ENCODE peak calls at places on chromosomes 1 and 21, in nine cellular contexts. S is adrenal gland; K is tibial nerve; Z is aorta; O is CD8-positive, alpha-beta T cell; U is mesendoderm; J is CD8-positive, alpha-beta memory T cell; H is mesenchymal stem cell; T is MM.1S. X is an unnamed sample.

GRCh38 chr1:179529482-179529881 is 46.3 kb downstream of the NPHS2 start:
- DNase-seq in Z (no peak), K (no peak), U (no peak), S (no peak), J (no peak), H (no peak), O (no peak), T (no peak), X (no peak)

GRCh38 chr21:35470522-35470921 is 421.4 kb upstream of the RUNX1 start:
- DNase-seq in K (no peak), O (no peak), T (no peak), S (no peak), Z (no peak), J (no peak), H (peak; percentile 41), U (peak; percentile 54), X (no peak)

GRCh38 chr1:40045182-40045581 is 4.7 kb downstream of the CAP1 start:
- DNase-seq in O (no peak), U (no peak), Z (no peak), J (no peak), T (no peak), H (no peak), K (no peak), S (no peak), X (no peak)

GRCh38 chr1:43454270-43455011 is 710 bp upstream of the HYI start:
- DNase-seq in H (peak; percentile 79), U (peak; percentile 96), O (peak; percentile 27), K (peak; percentile 43), S (peak; percentile 81), Z (peak; percentile 86), T (peak; percentile 94), J (peak; percentile 49), X (peak; percentile 75)

GRCh38 chr1:1400576-1401456 is 1.7 kb upstream of the CCNL2 start:
- DNase-seq in K (no peak), J (no peak), Z (no peak), T (no peak), U (no peak), H (peak; percentile 33), O (no peak), S (peak; percentile 56), X (peak; percentile 59)

GRCh38 chr21:43278359-43278758 is 109.6 kb downstream of the CRYAA start:
- DNase-seq in Z (no peak), K (no peak), H (no peak), O (no peak), S (no peak), J (no peak), U (no peak), T (no peak), X (peak; percentile 53)

GRCh38 chr1:11719313-11720032 is 16.5 kb upstream of the AGTRAP start:
- DNase-seq in Z (peak; percentile 95), K (peak; percentile 87), H (peak; percentile 56), U (peak; percentile 45), S (peak; percentile 84), T (peak; percentile 70), O (peak; percentile 85), J (peak; percentile 81), X (peak; percentile 90)

GRCh38 chr1:43229831-43230780 is 39.7 kb upstream of the TMEM125 start:
- DNase-seq in T (no peak), J (no peak), Z (no peak), K (no peak), H (peak; percentile 24), S (no peak), U (no peak), O (no peak), X (peak; percentile 60)

GRCh38 chr1:226653311-226653921 is 85.7 kb downstream of the ITPKB start:
- DNase-seq in O (peak; percentile 49), Z (peak; percentile 64), U (no peak), S (no peak), T (peak; percentile 98), J (peak; percentile 84), H (no peak), K (no peak), X (peak; percentile 30)
- H3K4me3 ChIP-seq in O (peak overlapping the region; percentile 23), Z (no peak overlapping the region), U (no peak overlapping the region), S (no peak overlapping the region), T (peak overlapping the region; percentile 69), J (peak overlapping the region; percentile 44), H (no peak overlapping the region), K (no peak overlapping the region), X (no peak overlapping the region)

GRCh38 chr1:203361843-203362524 is 11.1 kb upstream of the FMOD start:
- DNase-seq in K (no peak), T (no peak), H (peak; percentile 69), U (no peak), Z (no peak), S (no peak), O (no peak), J (no peak), X (no peak)
- H3K27me3 ChIP-seq in K (no peaks in the 10 kb centered on the region), T (no peaks in the 10 kb centered on the region), H (peaks cover 88% of the 10 kb centered on the region), U (no peaks in the 10 kb centered on the region), Z (no peaks in the 10 kb centered on the region), S (no peaks in the 10 kb centered on the region), O (no peaks in the 10 kb centered on the region), J (peaks cover 9% of the 10 kb centered on the region), X (no peaks in the 10 kb centered on the region)

GRCh38 chr1:109913360-109913879 is 2.8 kb downstream of the CSF1 start:
- DNase-seq in H (no peak), T (no peak), O (no peak), U (no peak), S (no peak), J (no peak), Z (peak; percentile 27), K (no peak), X (no peak)
- H3K4me3 ChIP-seq in H (peak overlapping the region; percentile 97), T (no peak overlapping the region), O (no peak overlapping the region), U (no peak overlapping the region), S (no peak overlapping the region), J (no peak overlapping the region), Z (no peak overlapping the region), K (no peak overlapping the region), X (peak overlapping the region; percentile 86)

GRCh38 chr1:113945329-113945728 is 16.2 kb downstream of the HIPK1 start:
- DNase-seq in U (no peak), Z (no peak), K (no peak), T (no peak), S (no peak), H (no peak), O (no peak), J (no peak), X (no peak)
- H3K27me3 ChIP-seq in U (no peaks in the 10 kb centered on the region), Z (no peaks in the 10 kb centered on the region), K (no peaks in the 10 kb centered on the region), T (no peaks in the 10 kb centered on the region), S (no peaks in the 10 kb centered on the region), H (no peaks in the 10 kb centered on the region), O (no peaks in the 10 kb centered on the region), J (no peaks in the 10 kb centered on the region), X (no peaks in the 10 kb centered on the region)

GRCh38 chr1:27564264-27564579 is 39.7 kb downstream of the AHDC1 start:
- DNase-seq in O (no peak), Z (no peak), T (no peak), S (no peak), J (no peak), H (no peak), U (no peak), K (no peak), X (no peak)
- H3K4me3 ChIP-seq in O (no peak overlapping the region), Z (no peak overlapping the region), T (no peak overlapping the region), S (no peak overlapping the region), J (no peak overlapping the region), H (peak overlapping the region; percentile 23), U (no peak overlapping the region), K (no peak overlapping the region), X (no peak overlapping the region)